ENCODE peak calls at places on chromosomes 3 and 15, in eight cellular contexts. X is ovary, K is hepatocyte, V is psoas muscle, L is IMR-90, O is left ventricle myocardium inferior, C is A549, Y is RWPE2. I is an unnamed sample. For H3K4me1, the result is how much of the 10 kb centered on the place peaks cover.

GRCh38 chr3:193943200-193943599 is 192.7 kb upstream of the HES1 start:
- DNase-seq in X (no peak), K (no peak), V (no peak), L (no peak), O (no peak), C (no peak), Y (no peak), I (no peak)

GRCh38 chr3:38150780-38151528 is 12.5 kb downstream of the MYD88 start:
- DNase-seq in X (no peak), K (no peak), V (no peak), L (no peak), O (no peak), C (no peak), Y (no peak), I (no peak)

GRCh38 chr15:90902996-90903732 is at the start of gene MAN2A2:
- DNase-seq in X (peak), K (peak), V (peak), L (peak), O (peak), C (peak), Y (peak), I (peak)

GRCh38 chr15:63826513-63826912 is 7.2 kb downstream of the HERC1 start:
- DNase-seq in X (no peak), K (no peak), V (no peak), L (peak), O (no peak), C (peak), Y (no peak), I (no peak)

GRCh38 chr15:80072285-80072684 is 12.8 kb downstream of the ZFAND6 start:
- DNase-seq in X (no peak), K (peak), V (no peak), L (peak), O (no peak), C (peak), Y (no peak), I (no peak)

GRCh38 chr15:47794266-47794914 is 77.1 kb downstream of the SEMA6D start:
- DNase-seq in X (no peak), K (no peak), V (no peak), L (no peak), O (no peak), C (no peak), Y (no peak), I (no peak)

GRCh38 chr3:79871656-79872055 is 103.9 kb upstream of the ROBO1 start:
- DNase-seq in X (no peak), K (no peak), V (no peak), L (peak), O (no peak), C (no peak), Y (no peak), I (no peak)

GRCh38 chr3:194610690-194611089 is 22.5 kb downstream of the TMEM44 start:
- DNase-seq in X (no peak), K (no peak), V (no peak), L (no peak), O (no peak), C (no peak), Y (no peak), I (no peak)

GRCh38 chr3:104887619-104888018 is 479.1 kb upstream of the ALCAM start:
- DNase-seq in X (no peak), K (no peak), V (no peak), L (no peak), O (no peak), C (no peak), Y (no peak), I (no peak)

GRCh38 chr3:114928989-114929620 is 218.0 kb downstream of the ZBTB20 start:
- DNase-seq in X (no peak), K (no peak), V (no peak), L (peak), O (no peak), C (no peak), Y (no peak), I (no peak)

GRCh38 chr3:3772920-3773319 is 26.3 kb upstream of the LRRN1 start:
- DNase-seq in X (no peak), K (no peak), V (peak), L (no peak), O (no peak), C (no peak), Y (no peak), I (no peak)

GRCh38 chr3:126567696-126568438 is 9.1 kb upstream of the C3orf22 start:
- DNase-seq in X (no peak), K (no peak), V (peak), L (no peak), O (no peak), C (peak), Y (no peak), I (no peak)

GRCh38 chr15:85570331-85570730 is 189.9 kb downstream of the AKAP13 start:
- DNase-seq in X (no peak), K (no peak), V (no peak), L (no peak), O (no peak), C (no peak), Y (no peak), I (no peak)

GRCh38 chr3:152505926-152506325 is 237.2 kb downstream of the MBNL1 start:
- DNase-seq in X (no peak), K (no peak), V (no peak), L (no peak), O (no peak), C (no peak), Y (no peak), I (no peak)

GRCh38 chr3:16765661-16766060 is 119.1 kb upstream of the PLCL2 start:
- DNase-seq in X (no peak), K (no peak), V (no peak), L (no peak), O (no peak), C (no peak), Y (no peak), I (no peak)

DNA sequence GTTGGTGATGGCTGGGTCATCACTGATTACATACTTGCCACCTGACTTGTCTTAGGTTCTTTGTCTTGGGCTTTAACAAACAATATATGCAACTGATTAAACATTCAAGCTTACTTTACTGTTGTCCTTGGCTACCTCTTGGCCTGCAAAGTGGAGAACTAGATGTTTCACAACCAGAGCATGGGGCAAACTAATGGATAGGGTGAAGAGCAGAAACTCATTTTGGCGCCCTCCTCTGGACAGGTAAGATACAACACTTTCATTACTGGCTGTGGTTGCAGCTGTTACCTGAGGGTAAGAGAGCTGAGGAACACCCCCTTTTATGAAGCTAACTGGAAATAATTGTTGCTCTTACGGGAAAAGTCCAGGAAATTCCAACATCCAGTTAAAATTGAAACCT is 262.1 kb downstream of the NAALADL2 start:
- DNase-seq in X (no peak), K (peak), V (no peak), L (no peak), O (no peak), C (no peak), Y (no peak), I (no peak)
- TF ChIP-seq CTCF in X (no peak), K (peak), V (no peak), L (peak), O (no peak), C (no peak), Y (peak), I (no peak)

DNA sequence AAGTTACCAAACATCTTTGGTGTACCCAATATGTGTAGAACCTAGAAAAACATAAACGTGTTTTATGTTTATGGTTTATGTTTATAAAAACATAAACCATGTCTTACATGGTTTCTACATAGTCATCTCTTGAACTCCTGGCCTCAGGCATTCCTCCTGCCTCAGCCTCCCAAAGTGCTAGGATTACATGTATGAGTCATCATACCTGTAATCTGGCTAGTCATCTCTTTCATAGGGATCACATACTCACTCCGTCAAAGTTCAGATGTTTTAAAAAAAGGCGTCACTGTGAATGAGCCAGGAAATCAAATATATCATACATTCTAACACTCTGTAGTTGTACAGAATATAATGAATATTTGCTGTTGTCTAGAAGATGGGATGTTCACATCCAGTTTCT is 178.6 kb downstream of the CPNE4 start:
- DNase-seq in X (no peak), K (no peak), V (no peak), L (no peak), O (no peak), C (no peak), Y (no peak), I (no peak)
- H3K4me1 ChIP-seq in X (under half), K (under half), V (under half), L (under half), O (under half), C (under half), Y (under half), I (under half)

DNA sequence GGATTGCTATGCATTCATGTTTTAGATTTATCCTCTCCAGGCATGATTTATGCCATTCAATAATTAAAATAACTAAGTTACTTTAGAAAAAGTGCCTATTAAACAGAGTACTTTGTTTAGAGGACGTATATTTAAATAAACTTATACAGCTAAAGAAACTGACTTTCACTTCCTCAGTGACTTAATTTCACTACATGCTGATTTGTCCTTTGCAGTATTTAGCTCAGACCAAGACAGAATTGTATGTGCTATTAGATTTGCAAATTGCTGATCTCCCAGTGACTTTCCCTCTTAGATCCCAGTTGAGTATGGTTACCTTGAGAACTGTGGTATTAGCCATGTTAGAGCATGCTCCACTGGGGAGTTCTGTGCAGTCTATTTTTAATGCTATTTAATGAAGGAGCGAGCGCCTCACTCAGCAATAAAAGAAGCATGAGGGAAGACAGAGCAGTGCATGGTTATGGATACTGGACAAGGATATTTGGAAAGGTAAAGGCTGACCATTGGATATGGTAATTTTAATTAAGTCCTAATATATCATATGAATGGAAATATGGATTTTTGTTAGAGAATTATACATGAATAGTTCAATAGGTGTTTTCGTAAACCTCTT is 2.7 kb downstream of the ARPP21 start:
- DNase-seq in X (no peak), K (no peak), V (no peak), L (no peak), O (no peak), C (no peak), Y (no peak), I (no peak)
- H3K4me3 ChIP-seq in X (no peak), K (no peak), V (peak), L (no peak), O (no peak), C (no peak), Y (no peak), I (no peak)

DNA sequence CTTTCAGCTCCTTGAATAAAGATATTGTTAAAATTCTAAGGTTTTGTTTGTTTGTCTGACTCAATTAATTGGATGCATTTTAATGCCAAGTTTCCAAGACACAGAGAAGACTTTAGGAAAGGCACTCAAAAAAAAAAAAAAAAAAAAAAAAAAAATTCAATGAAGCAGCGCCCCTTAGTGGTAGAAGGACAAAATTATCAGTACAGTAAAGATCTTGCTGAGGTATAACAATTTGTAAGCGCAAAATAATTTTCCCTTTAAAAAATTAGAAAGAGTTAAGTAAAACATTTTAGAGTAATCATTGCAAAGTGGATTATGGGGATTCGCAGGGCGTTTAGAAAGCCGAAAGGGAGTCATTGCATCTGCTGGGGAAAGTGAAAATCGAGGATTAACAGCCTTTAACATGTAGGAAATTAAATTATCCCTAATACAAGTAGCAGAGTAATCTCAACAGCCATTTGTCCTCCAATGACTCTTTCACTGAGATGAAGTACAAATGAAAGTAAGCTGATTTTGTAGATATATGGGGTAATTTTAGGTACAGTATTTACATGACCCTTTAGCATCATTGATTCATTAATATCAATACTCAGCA is 5.8 kb upstream of the DIS3L start:
- DNase-seq in X (no peak), K (no peak), V (no peak), L (peak), O (no peak), C (peak), Y (no peak), I (no peak)
- TF ChIP-seq CTCF in X (no peak), K (peak), V (peak), L (peak), O (peak), C (peak), Y (peak), I (peak)

DNA sequence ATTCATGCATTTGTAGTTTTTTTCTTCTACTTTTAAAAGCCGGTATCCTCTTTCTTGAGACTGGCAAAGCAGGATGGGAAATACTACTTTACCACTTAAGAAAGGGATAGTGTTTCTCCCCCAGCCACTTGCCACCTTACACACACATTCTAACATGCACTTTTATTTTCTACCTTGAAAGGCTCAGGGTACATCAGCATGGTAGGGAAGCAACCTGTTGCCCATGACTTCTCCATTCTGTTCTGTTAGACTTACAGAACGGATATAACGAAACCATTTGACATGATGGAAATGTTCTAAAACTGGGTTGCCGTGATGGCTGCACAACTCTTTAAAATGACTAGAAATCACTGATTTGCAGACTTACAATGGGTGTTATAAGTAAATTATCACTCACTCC is 405.5 kb downstream of the SHQ1 start:
- DNase-seq in X (no peak), K (no peak), V (no peak), L (no peak), O (no peak), C (no peak), Y (no peak), I (no peak)
- H3K4me1 ChIP-seq in X (under half), K (under half), V (half or more), L (under half), O (half or more), C (under half), Y (under half), I (half or more)

GRCh38 chr3:57161131-57161538 is 4.0 kb downstream of the IL17RD start:
- DNase-seq in X (no peak), K (peak), V (no peak), L (peak), O (no peak), C (no peak), Y (no peak), I (no peak)

GRCh38 chr3:57161915-57162314 is 3.2 kb downstream of the IL17RD start:
- DNase-seq in X (no peak), K (no peak), V (no peak), L (no peak), O (no peak), C (no peak), Y (no peak), I (no peak)

GRCh38 chr3:57158813-57159678 is 6.1 kb downstream of the IL17RD start:
- DNase-seq in X (no peak), K (no peak), V (no peak), L (no peak), O (no peak), C (no peak), Y (no peak), I (no peak)

GRCh38 chr3:57160731-57161086 is 4.4 kb downstream of the IL17RD start:
- DNase-seq in X (no peak), K (no peak), V (no peak), L (no peak), O (no peak), C (no peak), Y (no peak), I (no peak)

GRCh38 chr3:57160046-57160730 is 5.0 kb downstream of the IL17RD start:
- DNase-seq in X (peak), K (no peak), V (no peak), L (no peak), O (peak), C (no peak), Y (no peak), I (no peak)
- H3K4me3 ChIP-seq in X (no peak), K (no peak), V (no peak), L (no peak), O (no peak), C (no peak), Y (no peak), I (no peak)

GRCh38 chr3:66196633-66197032 is 24.2 kb upstream of the SLC25A26 start:
- DNase-seq in X (no peak), K (no peak), V (no peak), L (peak), O (no peak), C (no peak), Y (no peak), I (no peak)
- TF ChIP-seq CTCF in X (no peak), K (peak), V (peak), L (peak), O (peak), C (peak), Y (peak), I (no peak)